ENCODE peak calls at places on chromosome 19, in six cellular contexts. C is endothelial cell of umbilical vein, N is HCT116, M is hepatocyte, S is keratinocyte, E is fibroblast of lung. A is an unnamed sample.

GRCh38 chr19:48501446-48501960 is 10.1 kb downstream of the LMTK3 start:
- DNase-seq in C (no peak), N (no peak), M (peak; percentile 96), S (peak; percentile 95), E (no peak), A (no peak)

GRCh38 chr19:29745253-29745652 is 30.2 kb upstream of the C19orf12 start:
- DNase-seq in C (no peak), N (no peak), M (no peak), S (no peak), E (no peak), A (no peak)

GRCh38 chr19:33404916-33405315 is 31.4 kb downstream of the CEBPG start:
- DNase-seq in C (no peak), N (no peak), M (no peak), S (no peak), E (no peak), A (no peak)

GRCh38 chr19:28556371-28556770 is 656.6 kb downstream of the UQCRFS1 start:
- DNase-seq in C (no peak), N (no peak), M (no peak), S (no peak), E (no peak), A (no peak)

GRCh38 chr19:32227561-32228165 is 117.7 kb upstream of the ZNF507 start:
- DNase-seq in C (no peak), N (no peak), M (no peak), S (no peak), E (no peak), A (no peak)

GRCh38 chr19:45253396-45254027 is 2.4 kb downstream of the MARK4 start:
- DNase-seq in C (no peak), N (no peak), M (no peak), S (peak; percentile 35), E (peak; percentile 39), A (peak; percentile 17)

GRCh38 chr19:43776285-43776684 is 4.5 kb downstream of the KCNN4 start:
- DNase-seq in C (no peak), N (no peak), M (peak; percentile 3), S (no peak), E (no peak), A (no peak)

GRCh38 chr19:49149652-49150105 is 5.5 kb downstream of the HRC start:
- DNase-seq in C (peak; percentile 75), N (peak; percentile 85), M (peak; percentile 82), S (no peak), E (peak; percentile 82), A (peak; percentile 77)

GRCh38 chr19:53865918-53866696 is 1.6 kb upstream of the MYADM start:
- DNase-seq in C (peak; percentile 35), N (peak; percentile 60), M (peak; percentile 91), S (no peak), E (peak; percentile 66), A (no peak)

GRCh38 chr19:9966448-9966847 is 30.1 kb upstream of the OLFM2 start:
- DNase-seq in C (no peak), N (no peak), M (no peak), S (no peak), E (no peak), A (no peak)

GRCh38 chr19:7865262-7865911 is 8.8 kb downstream of the PRR36 start:
- DNase-seq in C (no peak), N (no peak), M (no peak), S (no peak), E (no peak), A (no peak)

GRCh38 chr19:6238256-6238642 is 41.5 kb downstream of the MLLT1 start:
- DNase-seq in C (peak; percentile 98), N (no peak), M (no peak), S (no peak), E (no peak), A (peak; percentile 22)

GRCh38 chr19:48403606-48404005 is 10.1 kb downstream of the GRIN2D start:
- DNase-seq in C (peak; percentile 61), N (no peak), M (peak; percentile 70), S (no peak), E (peak; percentile 64), A (peak; percentile 56)

GRCh38 chr19:2761876-2762782 is 20.9 kb downstream of the SGTA start:
- DNase-seq in C (no peak), N (no peak), M (no peak), S (no peak), E (no peak), A (no peak)

GRCh38 chr19:52942371-52943133 is 19.3 kb upstream of the ZNF888 start:
- DNase-seq in C (peak; percentile 85), N (peak; percentile 59), M (peak; percentile 92), S (peak; percentile 26), E (peak; percentile 81), A (peak; percentile 64)

GRCh38 chr19:32231020-32231419 is 114.4 kb upstream of the ZNF507 start:
- DNase-seq in C (no peak), N (no peak), M (no peak), S (no peak), E (no peak), A (no peak)

GRCh38 chr19:49216076-49216475 is 58.5 kb downstream of the TRPM4 start:
- DNase-seq in C (no peak), N (no peak), M (no peak), S (no peak), E (peak; percentile 71), A (peak; percentile 68)

GRCh38 chr19:3670796-3671679 is 29.2 kb downstream of the PIP5K1C start:
- DNase-seq in C (peak; percentile 84), N (no peak), M (peak; percentile 42), S (no peak), E (peak; percentile 70), A (peak; percentile 54)

GRCh38 chr19:12365094-12365371 is 450 bp downstream of the ZNF442 start:
- DNase-seq in C (peak; percentile 19), N (no peak), M (no peak), S (no peak), E (peak; percentile 36), A (peak; percentile 22)

GRCh38 chr19:45460807-45461347 is 6.9 kb upstream of the FOSB start:
- DNase-seq in C (no peak), N (no peak), M (no peak), S (no peak), E (no peak), A (no peak)

GRCh38 chr19:52453324-52454094 is at the start of gene ZNF578:
- DNase-seq in C (peak; percentile 48), N (no peak), M (no peak), S (no peak), E (peak; percentile 90), A (peak; percentile 84)

GRCh38 chr19:9352505-9352904 is 10.3 kb upstream of the ZNF177 start:
- DNase-seq in C (no peak), N (no peak), M (no peak), S (no peak), E (no peak), A (no peak)

GRCh38 chr19:13079542-13079986 is 23.1 kb downstream of the LYL1 start:
- DNase-seq in C (peak; percentile 28), N (no peak), M (peak; percentile 80), S (no peak), E (peak; percentile 63), A (no peak)

GRCh38 chr19:29515706-29516357 is 10.0 kb upstream of the VSTM2B start:
- DNase-seq in C (no peak), N (no peak), M (no peak), S (no peak), E (no peak), A (no peak)

GRCh38 chr19:23784274-23784673 is 25.6 kb upstream of the ZNF681 start:
- DNase-seq in C (no peak), N (no peak), M (no peak), S (no peak), E (no peak), A (no peak)

GRCh38 chr19:55160128-55160985 is 2.8 kb upstream of the TNNI3 start:
- DNase-seq in C (peak; percentile 85), N (peak; percentile 92), M (peak; percentile 95), S (no peak), E (peak; percentile 51), A (peak; percentile 29)

GRCh38 chr19:6412111-6412999 is 12.3 kb downstream of the KHSRP start:
- DNase-seq in C (no peak), N (peak; percentile 31), M (peak; percentile 57), S (no peak), E (no peak), A (no peak)

GRCh38 chr19:31118292-31118925 is 230.8 kb downstream of the TSHZ3 start:
- DNase-seq in C (no peak), N (no peak), M (no peak), S (no peak), E (no peak), A (no peak)
- H2AFZ ChIP-seq in C (no peak overlapping the region), N (no peak overlapping the region), M (no peak overlapping the region), S (no peak overlapping the region), E (no peak overlapping the region), A (no peak overlapping the region)

GRCh38 chr19:46524272-46524671 is 28.6 kb upstream of the PNMA8B start:
- DNase-seq in C (no peak), N (no peak), M (no peak), S (no peak), E (no peak), A (no peak)
- H3K4me1 ChIP-seq in C (no peaks in the 10 kb centered on the region), N (no peaks in the 10 kb centered on the region), M (no peaks in the 10 kb centered on the region), S (peaks cover 5% of the 10 kb centered on the region), E (no peaks in the 10 kb centered on the region), A (no peaks in the 10 kb centered on the region)

GRCh38 chr19:35023428-35023827 is 6.8 kb upstream of the SCN1B start:
- DNase-seq in C (no peak), N (no peak), M (no peak), S (no peak), E (no peak), A (no peak)

GRCh38 chr19:35021596-35021995 is 8.7 kb upstream of the SCN1B start:
- DNase-seq in C (no peak), N (no peak), M (no peak), S (no peak), E (no peak), A (no peak)

GRCh38 chr19:35022460-35022859 is 7.8 kb upstream of the SCN1B start:
- DNase-seq in C (no peak), N (no peak), M (no peak), S (no peak), E (no peak), A (no peak)

GRCh38 chr19:35019144-35019543 is 11.1 kb upstream of the SCN1B start:
- DNase-seq in C (no peak), N (no peak), M (no peak), S (no peak), E (no peak), A (no peak)

DNA sequence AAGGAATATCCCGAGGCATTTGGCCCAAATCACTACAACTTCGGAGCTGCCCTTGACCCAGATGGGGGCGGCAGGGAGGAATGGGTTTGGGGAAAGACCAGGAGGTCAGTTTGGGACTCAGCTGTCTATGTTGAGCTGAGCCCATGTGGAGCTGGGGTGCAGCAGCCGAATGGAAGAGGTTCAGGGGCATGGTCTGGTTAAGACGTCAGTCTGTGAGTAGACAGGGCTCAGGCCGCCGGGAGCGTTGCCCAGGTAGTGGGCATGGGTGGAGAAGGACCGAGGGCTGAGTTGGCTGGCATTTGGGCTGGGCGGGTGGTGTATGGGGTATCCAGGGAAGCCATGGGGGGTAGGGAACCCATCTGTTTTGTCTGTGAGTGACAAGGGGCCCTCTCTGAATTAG is 9.3 kb upstream of the SCN1B start:
- DNase-seq in C (no peak), N (no peak), M (no peak), S (no peak), E (no peak), A (no peak)
- H3K36me3 ChIP-seq in C (peaks cover 71% of the 10 kb centered on the region), N (peaks cover 18% of the 10 kb centered on the region), M (no peaks in the 10 kb centered on the region), S (peaks cover 30% of the 10 kb centered on the region), E (peaks cover 23% of the 10 kb centered on the region), A (peaks cover 4% of the 10 kb centered on the region)

DNA sequence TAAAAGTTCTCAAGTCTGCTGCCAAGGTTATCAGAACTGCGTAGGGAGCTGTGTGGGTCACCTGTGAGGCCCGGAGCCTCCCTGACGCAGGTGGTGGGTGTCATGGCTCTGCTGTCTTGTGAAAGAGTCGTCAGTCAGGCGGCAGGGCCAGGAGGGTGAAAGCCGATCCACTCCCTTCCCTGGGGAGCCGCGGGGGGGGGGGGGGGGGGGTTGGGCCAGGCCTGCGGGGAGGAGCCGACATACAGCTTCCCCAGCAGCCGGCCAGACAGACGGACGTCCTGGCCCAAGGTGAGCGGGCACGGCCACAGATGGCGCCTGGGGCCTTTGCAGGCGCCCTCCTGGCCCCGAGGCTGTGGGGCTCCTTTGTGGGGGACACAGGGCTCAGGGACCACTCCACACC is 12.4 kb downstream of the SBNO2 start:
- DNase-seq in C (no peak), N (no peak), M (no peak), S (no peak), E (no peak), A (no peak)
- H2AFZ ChIP-seq in C (no peak overlapping the region), N (no peak overlapping the region), M (no peak overlapping the region), S (no peak overlapping the region), E (no peak overlapping the region), A (no peak overlapping the region)

A was measured in astrocyte.